ENCODE peak calls at places on chromosomes 11 and 22, in four cellular contexts. W is lower lobe of right lung, G is heart left ventricle, Z is pancreas. V is an unnamed sample.

GRCh38 chr11:45052361-45052760 is 94.1 kb upstream of the PRDM11 start:
- DNase-seq in W (no peak), Z (no peak), G (no peak), V (no peak)

GRCh38 chr22:27880778-27881394 is 38.2 kb downstream of the PITPNB start:
- DNase-seq in G (no peak), Z (peak; percentile 49), W (no peak), V (no peak)

GRCh38 chr11:70843906-70844305 is 408.5 kb downstream of the SHANK2 start:
- DNase-seq in W (no peak), Z (no peak), G (no peak), V (no peak)

GRCh38 chr11:111960916-111961315 is 23.8 kb downstream of the DIXDC1 start:
- DNase-seq in Z (peak; percentile 81), W (no peak), G (no peak), V (peak; percentile 45)

GRCh38 chr11:71212871-71213559 is 39.4 kb downstream of the SHANK2 start:
- DNase-seq in G (no peak), W (no peak), Z (no peak), V (no peak)

GRCh38 chr11:59918987-59919589 is 19.1 kb upstream of the OOSP1 start:
- DNase-seq in G (no peak), W (no peak), Z (peak; percentile 17), V (no peak)

GRCh38 chr11:102448869-102449224 is 3.7 kb downstream of the TMEM123 start:
- DNase-seq in Z (no peak), G (no peak), W (no peak), V (no peak)

GRCh38 chr11:103806130-103806900 is 230.1 kb upstream of the DDI1 start:
- DNase-seq in Z (no peak), G (peak; percentile 28), W (no peak), V (no peak)

GRCh38 chr11:118522571-118523072 is 4.7 kb upstream of the TTC36 start:
- DNase-seq in G (no peak), Z (no peak), W (no peak), V (no peak)

GRCh38 chr22:27715078-27715477 is 86.5 kb downstream of the MN1 start:
- DNase-seq in G (no peak), W (no peak), Z (no peak), V (peak; percentile 58)

GRCh38 chr22:49483946-49484345 is 343.7 kb downstream of the BRD1 start:
- DNase-seq in W (no peak), G (no peak), Z (no peak), V (no peak)

GRCh38 chr11:130413383-130414106 is 14.9 kb downstream of the ADAMTS8 start:
- DNase-seq in G (no peak), W (no peak), Z (no peak), V (no peak)

GRCh38 chr22:31139866-31140716 is at the start of gene PLA2G3:
- DNase-seq in G (no peak), Z (no peak), W (peak; percentile 91), V (peak; percentile 90)

GRCh38 chr22:31496735-31497146 is 405 bp downstream of the SFI1 start:
- DNase-seq in Z (peak; percentile 32), G (peak; percentile 35), W (peak; percentile 64), V (peak; percentile 52)

GRCh38 chr11:75428301-75428724 is 4.7 kb downstream of the KLHL35 start:
- DNase-seq in W (peak; percentile 96), Z (peak; percentile 79), G (peak; percentile 94), V (peak; percentile 92)

GRCh38 chr11:105219670-105220069 is 80.1 kb upstream of the CARD18 start:
- DNase-seq in W (no peak), G (no peak), Z (no peak), V (no peak)

GRCh38 chr11:118200901-118201680 is 23.7 kb downstream of the JAML start:
- DNase-seq in W (no peak), G (no peak), Z (no peak), V (no peak)

GRCh38 chr11:36389006-36389405 is 92.9 kb downstream of the PRR5L start:
- DNase-seq in Z (no peak), W (no peak), G (no peak), V (no peak)

GRCh38 chr22:49011379-49011768 is 816.3 kb downstream of the BRD1 start:
- DNase-seq in G (peak; percentile 11), W (peak; percentile 29), Z (no peak), V (no peak)

GRCh38 chr22:29145321-29146072 is 60.2 kb upstream of the EMID1 start:
- DNase-seq in Z (no peak), W (no peak), G (no peak), V (no peak)

GRCh38 chr11:44307340-44308099 is 2.4 kb downstream of the ALX4 start:
- DNase-seq in Z (no peak), W (no peak), G (no peak), V (no peak)

GRCh38 chr11:31817054-31817620 is 6.0 kb upstream of the PAX6 start:
- DNase-seq in W (no peak), G (no peak), Z (no peak), V (no peak)
- H3K4me3 ChIP-seq in W (peak overlapping the region; percentile 20), G (peak overlapping the region; percentile 43), Z (peak overlapping the region; percentile 10), V (no peak overlapping the region)

DNA sequence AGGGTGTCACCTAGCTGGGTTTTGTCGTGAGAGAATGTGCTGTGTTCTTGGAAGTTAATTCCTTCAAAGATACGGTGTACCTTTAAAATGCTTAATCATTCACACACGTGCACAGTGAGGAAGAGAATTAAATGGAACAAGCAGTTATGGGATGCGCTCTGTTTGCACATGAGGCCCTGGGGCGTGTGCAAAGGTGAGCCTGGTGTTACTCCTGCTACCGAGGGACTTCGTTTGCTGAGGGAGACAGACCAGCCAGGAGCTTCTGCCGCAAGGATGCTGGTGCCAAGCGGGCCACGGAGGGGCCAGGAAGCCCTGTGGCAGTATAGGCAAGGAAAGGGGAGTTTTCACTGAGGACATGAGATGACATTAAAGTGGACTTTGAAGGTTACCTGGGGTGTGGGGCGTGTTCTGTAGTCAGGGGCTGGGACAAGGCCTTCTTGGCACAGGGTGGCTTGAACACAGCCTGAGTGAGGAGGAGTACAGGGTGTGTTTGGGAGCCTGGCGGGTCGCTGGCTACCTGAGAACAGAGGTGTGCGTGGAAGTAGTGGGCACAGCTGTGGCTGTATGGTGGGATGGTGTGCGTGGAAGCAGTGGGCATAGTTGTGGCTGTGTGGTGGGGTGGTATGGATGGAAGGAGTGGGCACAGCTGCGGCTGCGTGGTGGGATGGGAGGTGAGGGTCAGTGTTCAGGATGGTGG is 13.5 kb downstream of the TBC1D22A start:
- DNase-seq in Z (no peak), G (no peak), W (no peak), V (no peak)
- H3K27ac ChIP-seq in Z (peak overlapping the region; percentile 80), G (no peak overlapping the region), W (peak overlapping the region; percentile 81), V (peak overlapping the region; percentile 91)

GRCh38 chr11:99973993-99974392 is 713.1 kb upstream of the ARHGAP42 start:
- DNase-seq in W (no peak), Z (no peak), G (no peak), V (no peak)
- H3K4me3 ChIP-seq in W (no peak overlapping the region), Z (no peak overlapping the region), G (no peak overlapping the region), V (no peak overlapping the region)

GRCh38 chr11:62611705-62612365 is 740 bp downstream of the EML3 start:
- DNase-seq in G (peak; percentile 62), W (peak; percentile 70), Z (peak; percentile 50), V (no peak)
- H3K27ac ChIP-seq in G (peak overlapping the region; percentile 97), W (peak overlapping the region; percentile 92), Z (peak overlapping the region; percentile 96), V (peak overlapping the region; percentile 95)

DNA sequence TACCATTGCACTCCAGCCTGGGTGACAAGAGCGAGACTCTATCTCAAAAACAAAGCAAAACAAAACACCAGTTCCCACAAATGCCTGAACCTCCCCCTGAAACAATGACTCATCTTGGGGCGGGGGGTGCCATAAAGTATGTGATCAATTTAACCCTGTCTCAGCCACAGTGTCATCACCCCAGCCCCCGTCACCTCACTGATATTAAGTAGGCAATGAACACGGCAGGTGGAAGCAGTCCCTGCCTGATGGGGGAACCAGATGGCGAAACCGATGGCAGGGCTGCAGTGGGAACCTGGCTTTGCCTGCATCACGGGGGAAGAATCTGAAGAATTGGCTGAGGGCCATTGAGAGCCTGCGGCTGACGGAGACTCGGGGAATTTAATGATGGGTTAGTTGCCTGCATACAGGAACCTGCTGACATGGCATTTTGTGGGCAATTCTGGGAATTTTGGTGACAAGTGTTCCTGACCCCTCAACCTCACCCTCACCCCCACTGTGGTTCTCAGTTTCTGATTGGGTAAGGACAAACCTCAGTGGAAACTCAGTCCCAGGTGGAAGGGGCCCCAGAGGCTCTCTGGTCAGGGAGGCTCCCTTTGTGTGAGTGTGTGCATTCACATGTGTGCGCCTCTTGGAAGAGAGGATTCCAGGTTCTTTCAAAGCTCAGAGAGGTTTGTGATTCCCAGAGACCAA is 39.1 kb upstream of the SHISAL1 start:
- DNase-seq in G (no peak), W (no peak), Z (no peak), V (peak; percentile 61)
- H3K4me3 ChIP-seq in G (no peak overlapping the region), W (no peak overlapping the region), Z (no peak overlapping the region), V (no peak overlapping the region)

DNA sequence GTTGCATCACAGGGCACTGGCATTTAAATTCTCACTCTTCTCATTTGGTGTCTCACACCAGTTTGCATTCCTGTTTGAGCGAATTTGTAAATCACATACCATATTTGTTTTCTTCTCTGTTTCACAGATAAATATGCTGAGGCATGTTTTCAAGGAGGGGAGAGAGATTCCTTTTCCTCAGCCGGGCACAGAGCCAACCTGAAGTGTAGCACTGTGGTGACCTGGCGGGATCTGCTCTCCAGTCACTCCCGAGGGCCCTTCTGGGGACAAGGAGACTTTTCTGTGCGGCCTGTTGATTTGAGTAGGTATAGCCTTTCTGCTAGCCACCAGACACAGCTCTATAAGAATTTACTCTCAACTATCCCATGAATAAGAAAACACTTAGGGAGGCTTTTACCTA is 63.5 kb upstream of the FDX1 start:
- DNase-seq in W (peak; percentile 87), Z (peak; percentile 44), G (peak; percentile 79), V (peak; percentile 83)
- H3K27ac ChIP-seq in W (peak overlapping the region; percentile 49), Z (peak overlapping the region; percentile 27), G (no peak overlapping the region), V (peak overlapping the region; percentile 23)